ENCODE peak calls at places on chromosomes 11 and 22, in eight cellular contexts. Z is fibroblast of gingiva; P is stomach; H is fibroblast of lung; U is cardiac fibroblast; Y is HEK293T; O is stimulated activated naive B cell treated with anti-CD40 and anti-IgM and Interleukin-4, amounts not matched to agents 10 μg/mL and 1 μg/mL and 100 μg/mL, for 72 hours; M is CD8-positive, alpha-beta memory T cell. N is an unnamed sample.

GRCh38 chr22:26701323-26701722 is 43.9 kb downstream of the MIAT start:
- DNase-seq in Z (no peak), P (no peak), H (no peak), U (no peak), Y (no peak), O (no peak), M (no peak), N (no peak)

GRCh38 chr11:101127699-101128570 is 1.7 kb downstream of the PGR start:
- DNase-seq in Z (peak), P (peak), H (peak), U (no peak), Y (peak), O (no peak), M (no peak), N (peak)

GRCh38 chr11:125055107-125055715 is 7.9 kb upstream of the SLC37A2 start:
- DNase-seq in Z (no peak), P (no peak), H (no peak), U (no peak), Y (no peak), O (no peak), M (no peak), N (no peak)

GRCh38 chr11:84909740-84910139 is 717.4 kb downstream of the DLG2 start:
- DNase-seq in Z (no peak), P (no peak), H (no peak), U (no peak), Y (no peak), O (no peak), M (no peak), N (no peak)

GRCh38 chr11:3683039-3683438 is 11.9 kb upstream of the CHRNA10 start:
- DNase-seq in Z (no peak), P (no peak), H (no peak), U (no peak), Y (no peak), O (no peak), M (no peak), N (no peak)

GRCh38 chr22:44724416-44724815 is 22.4 kb downstream of the PRR5 start:
- DNase-seq in Z (no peak), P (no peak), H (no peak), U (no peak), Y (no peak), O (no peak), M (no peak), N (no peak)

GRCh38 chr11:117931971-117932370 is 2.8 kb upstream of the TMPRSS13 start:
- DNase-seq in Z (no peak), P (no peak), H (no peak), U (no peak), Y (no peak), O (peak), M (peak), N (no peak)

GRCh38 chr22:47154621-47155081 is 392.2 kb downstream of the TBC1D22A start:
- DNase-seq in Z (peak), P (peak), H (peak), U (peak), Y (no peak), O (no peak), M (no peak), N (peak)

GRCh38 chr22:50674606-50675552 is 2.3 kb downstream of the SHANK3 start:
- DNase-seq in Z (no peak), P (peak), H (no peak), U (no peak), Y (peak), O (no peak), M (no peak), N (peak)

GRCh38 chr11:68927280-68928107 is 23.8 kb downstream of the IGHMBP2 start:
- DNase-seq in Z (no peak), P (peak), H (peak), U (no peak), Y (no peak), O (peak), M (no peak), N (no peak)

GRCh38 chr11:77823775-77824174 is 2.8 kb downstream of the AAMDC start:
- DNase-seq in Z (peak), P (no peak), H (peak), U (peak), Y (no peak), O (no peak), M (no peak), N (no peak)

GRCh38 chr11:99325807-99326206 is 305.1 kb downstream of the CNTN5 start:
- DNase-seq in Z (peak), P (no peak), H (peak), U (peak), Y (no peak), O (no peak), M (no peak), N (peak)

GRCh38 chr11:44229003-44229570 is 80.9 kb downstream of the ALX4 start:
- DNase-seq in Z (no peak), P (no peak), H (no peak), U (no peak), Y (no peak), O (no peak), M (no peak), N (peak)

GRCh38 chr11:126543691-126544090 is 188.2 kb downstream of the ST3GAL4 start:
- DNase-seq in Z (no peak), P (no peak), H (no peak), U (no peak), Y (no peak), O (no peak), M (no peak), N (peak)

GRCh38 chr22:49767355-49768062 is 60.2 kb downstream of the BRD1 start:
- DNase-seq in Z (peak), P (no peak), H (peak), U (peak), Y (peak), O (no peak), M (peak), N (no peak)

GRCh38 chr11:110455718-110456117 is 26.0 kb downstream of the FDX1 start:
- DNase-seq in Z (no peak), P (no peak), H (no peak), U (no peak), Y (no peak), O (no peak), M (no peak), N (no peak)

GRCh38 chr11:13316528-13316961 is 39.0 kb downstream of the BMAL1 start:
- DNase-seq in Z (peak), P (no peak), H (peak), U (peak), Y (no peak), O (peak), M (no peak), N (peak)

GRCh38 chr11:80925291-80925690 is 1484.5 kb upstream of the TENM4 start:
- DNase-seq in Z (no peak), P (no peak), H (peak), U (no peak), Y (no peak), O (no peak), M (no peak), N (no peak)

GRCh38 chr11:11491589-11491988 is 130.2 kb downstream of the GALNT18 start:
- DNase-seq in Z (no peak), P (no peak), H (no peak), U (no peak), Y (no peak), O (no peak), M (no peak), N (no peak)

GRCh38 chr11:128198206-128198605 is 389.2 kb downstream of the ETS1 start:
- DNase-seq in Z (peak), P (no peak), H (peak), U (peak), Y (no peak), O (no peak), M (no peak), N (no peak)

GRCh38 chr22:41280065-41280464 is 5.9 kb downstream of the RANGAP1 start:
- DNase-seq in Z (no peak), P (no peak), H (no peak), U (no peak), Y (no peak), O (no peak), M (no peak), N (no peak)

GRCh38 chr11:124716596-124716995 is 23.1 kb upstream of the NRGN start:
- DNase-seq in Z (no peak), P (no peak), H (no peak), U (peak), Y (no peak), O (no peak), M (no peak), N (no peak)

GRCh38 chr22:50260434-50260800 is 1.1 kb downstream of the MAPK12 start:
- DNase-seq in Z (no peak), P (no peak), H (no peak), U (no peak), Y (no peak), O (no peak), M (no peak), N (peak)